ENCODE peak calls at places on chromosomes 3 and 15, in four cellular contexts. L is ovary; E is brain microvascular endothelial cell; T is CD8-positive, alpha-beta T cell. V is an unnamed sample.

GRCh38 chr3:37114251-37115145 is 59.9 kb downstream of the LRRFIP2 start:
- DNase-seq in L (no peak), E (no peak), T (no peak), V (no peak)

GRCh38 chr3:26437678-26438077 is 184.9 kb upstream of the LRRC3B start:
- DNase-seq in T (no peak), E (peak; percentile 69), L (no peak), V (no peak)

GRCh38 chr15:69815793-69816192 is 281.9 kb downstream of the TLE3 start:
- DNase-seq in E (no peak), L (no peak), T (no peak), V (no peak)

GRCh38 chr15:94582368-94582767 is 351.0 kb downstream of the MCTP2 start:
- DNase-seq in L (no peak), E (no peak), T (no peak), V (no peak)

GRCh38 chr3:72488736-72489030 is 359.6 kb downstream of the SHQ1 start:
- DNase-seq in L (no peak), E (peak; percentile 62), T (no peak), V (no peak)

GRCh38 chr3:192851821-192852352 is 65.8 kb downstream of the MB21D2 start:
- DNase-seq in L (peak; percentile 48), E (peak; percentile 33), T (no peak), V (peak; percentile 26)

GRCh38 chr3:41222012-41222411 is 22.7 kb downstream of the CTNNB1 start:
- DNase-seq in L (no peak), E (no peak), T (no peak), V (no peak)

GRCh38 chr3:176650478-176650877 is 546.8 kb downstream of the TBL1XR1 start:
- DNase-seq in T (no peak), L (no peak), E (peak; percentile 43), V (no peak)

GRCh38 chr15:68431792-68432401 is at the start of gene ITGA11:
- DNase-seq in T (no peak), L (peak; percentile 66), E (peak; percentile 66), V (no peak)

GRCh38 chr3:14550651-14551611 is 10.8 kb upstream of the GRIP2 start:
- DNase-seq in L (no peak), E (no peak), T (no peak), V (no peak)
- H3K27me3 ChIP-seq in L (no peaks in the 10 kb centered on the region), E (peaks cover 30% of the 10 kb centered on the region), T (peaks cover 3% of the 10 kb centered on the region), V (no peaks in the 10 kb centered on the region)

DNA sequence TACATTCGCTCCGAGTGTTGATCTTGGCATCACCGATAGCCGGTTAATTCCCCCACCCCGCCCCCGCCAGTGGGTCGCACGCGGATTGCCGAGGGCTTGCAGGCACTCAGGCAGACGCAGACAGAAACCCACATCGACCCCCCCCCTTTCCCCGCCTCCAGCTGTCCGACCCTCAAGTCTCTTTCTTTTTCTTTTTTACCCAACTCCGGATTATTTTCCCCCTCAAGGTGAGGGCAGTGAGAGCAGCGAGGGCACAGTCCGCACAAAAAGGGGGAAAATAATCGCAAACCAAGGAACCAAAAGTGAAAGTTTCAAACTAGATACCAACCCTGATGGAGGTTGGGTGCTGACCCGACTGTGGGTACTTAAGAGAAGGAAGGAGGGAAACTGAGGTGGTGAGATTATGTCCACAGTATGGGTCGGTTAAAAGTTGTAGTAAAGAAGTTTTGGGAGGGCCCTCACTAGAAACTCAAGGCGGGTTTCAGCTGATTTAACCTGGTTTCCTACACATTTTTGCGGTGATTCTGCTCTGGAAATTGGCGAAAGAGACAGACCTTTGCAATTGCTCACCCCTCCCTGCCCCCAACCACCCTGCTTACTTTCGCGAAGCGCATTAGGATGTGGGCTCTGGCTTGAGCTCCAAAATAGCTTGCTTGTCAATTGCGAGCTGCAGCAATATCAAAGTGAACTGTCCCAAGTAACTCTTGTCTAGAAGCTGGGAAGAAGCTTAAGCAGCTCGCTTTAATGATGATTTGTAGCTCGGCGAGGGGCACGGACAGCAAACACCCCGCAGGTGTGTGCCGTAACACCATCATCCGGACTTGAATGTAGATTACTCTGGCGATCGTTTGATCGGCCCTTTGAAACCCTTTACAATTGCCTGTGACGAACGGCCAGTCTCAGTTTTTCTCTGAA is 15.7 kb downstream of the SOX2 start:
- DNase-seq in E (no peak), T (no peak), L (no peak), V (no peak)
- H3K27me3 ChIP-seq in E (peaks cover 55% of the 10 kb centered on the region), T (peaks cover 41% of the 10 kb centered on the region), L (no peaks in the 10 kb centered on the region), V (peaks cover 71% of the 10 kb centered on the region)

GRCh38 chr3:196966526-196967401 is 1.9 kb downstream of the PIGZ start:
- DNase-seq in T (no peak), L (no peak), E (no peak), V (no peak)
- H3K27me3 ChIP-seq in T (no peaks in the 10 kb centered on the region), L (peaks cover 4% of the 10 kb centered on the region), E (peaks cover 8% of the 10 kb centered on the region), V (no peaks in the 10 kb centered on the region)

DNA sequence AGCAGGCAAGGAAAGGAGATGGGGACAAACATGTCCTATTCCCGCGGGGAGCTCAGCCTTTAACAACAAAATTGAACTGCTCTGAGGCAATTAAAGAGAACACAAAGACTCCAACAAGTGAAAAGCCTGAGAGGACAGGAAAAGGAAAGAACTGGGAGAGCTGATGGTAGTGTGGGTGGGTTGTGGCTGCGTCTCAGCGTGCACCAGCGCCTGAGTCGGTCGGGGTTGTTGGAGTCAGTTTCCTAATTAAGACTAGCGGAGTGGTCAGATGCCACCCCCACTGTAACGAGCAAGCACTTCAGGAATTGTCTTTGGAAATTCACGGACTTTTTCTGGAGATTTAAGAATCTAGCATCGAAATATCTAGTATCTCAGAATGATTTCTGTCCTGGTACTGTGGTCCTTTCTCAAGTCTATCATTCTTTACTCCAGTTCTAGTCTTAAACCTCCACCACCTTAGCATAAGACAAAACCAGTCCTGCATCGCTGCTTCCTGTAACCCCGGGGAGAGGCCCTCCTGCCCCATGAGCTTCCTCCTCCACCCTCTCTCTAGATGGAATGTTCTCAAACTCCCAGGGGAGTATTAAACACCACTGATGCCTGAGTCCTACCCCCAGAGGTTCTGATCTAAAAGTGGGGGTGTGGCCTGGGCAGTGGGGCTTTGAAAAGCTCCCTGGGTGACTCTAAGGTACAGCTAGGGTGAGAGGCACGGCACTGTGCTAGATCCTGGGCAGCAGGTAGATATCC is 104.0 kb downstream of the CYP19A1 start:
- DNase-seq in E (no peak), L (no peak), T (no peak), V (no peak)
- H3K27me3 ChIP-seq in E (no peaks in the 10 kb centered on the region), L (no peaks in the 10 kb centered on the region), T (no peaks in the 10 kb centered on the region), V (no peaks in the 10 kb centered on the region)

DNA sequence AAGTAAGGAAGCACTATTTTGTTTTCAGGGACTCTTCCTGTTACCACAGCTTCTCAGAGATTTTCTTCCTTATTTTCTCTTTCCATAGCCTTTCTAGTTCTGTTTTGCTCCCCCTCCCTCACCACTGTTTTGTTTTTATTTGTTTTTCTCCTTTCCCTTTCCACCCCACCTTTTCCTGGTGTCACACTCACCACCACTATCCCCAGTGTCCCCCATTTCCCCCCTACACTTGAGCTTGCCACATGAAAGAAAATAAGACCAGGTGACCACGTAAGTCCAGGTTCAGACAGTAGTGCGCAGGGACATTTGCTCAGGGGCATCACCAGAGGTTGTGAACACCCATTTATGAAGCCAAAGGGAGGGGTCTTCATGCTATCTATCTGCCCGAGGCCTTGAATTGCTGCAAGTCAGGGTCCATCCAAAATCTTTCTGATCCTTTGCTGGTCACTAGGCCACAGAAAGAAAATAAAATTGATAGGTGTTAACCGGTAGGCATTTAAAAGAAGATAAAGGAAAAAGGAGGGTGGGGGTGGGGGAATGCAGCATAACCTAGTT is 1.4 kb upstream of the RFTN1 start:
- DNase-seq in T (no peak), E (no peak), L (no peak), V (no peak)
- H3K27me3 ChIP-seq in T (no peaks in the 10 kb centered on the region), E (no peaks in the 10 kb centered on the region), L (no peaks in the 10 kb centered on the region), V (peaks cover 17% of the 10 kb centered on the region)

DNA sequence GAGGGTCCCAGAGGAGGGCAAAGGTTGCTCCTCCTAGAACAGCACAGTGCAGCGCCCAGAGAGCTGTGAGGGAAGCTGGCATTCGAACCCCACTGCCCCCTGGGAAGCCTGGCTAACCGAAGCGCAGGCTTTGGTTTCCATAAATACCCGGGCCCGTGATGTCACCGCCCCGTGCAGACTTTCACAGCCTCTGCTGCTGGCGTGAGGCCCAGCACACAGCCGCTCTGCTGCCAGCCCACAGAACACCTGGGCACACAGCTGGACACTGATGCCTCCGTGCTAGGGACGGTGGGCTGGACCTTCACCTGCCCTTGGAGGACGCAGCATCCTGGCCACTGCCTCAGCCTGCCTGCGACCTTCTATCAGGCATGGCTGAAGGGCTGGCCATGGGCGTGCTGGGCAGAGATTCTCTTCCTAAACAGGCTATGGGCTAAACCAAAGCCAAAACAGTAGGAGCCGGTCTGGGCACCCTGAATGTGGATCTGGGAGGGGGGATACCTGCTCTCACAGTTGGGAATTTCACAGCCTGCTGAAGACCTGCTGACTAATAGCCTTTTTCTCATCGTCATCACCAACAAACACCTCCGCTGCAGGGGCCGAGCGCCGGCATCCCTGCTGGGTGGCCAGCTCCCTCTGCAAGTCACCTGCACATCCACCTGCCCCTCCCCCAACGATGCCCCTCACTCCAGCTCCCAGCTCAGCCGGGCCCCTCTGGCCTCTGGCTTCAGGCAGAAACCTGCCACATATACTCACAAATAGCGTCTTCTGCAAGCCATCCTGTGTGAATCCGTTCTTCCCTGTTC is 789 bp downstream of the IQSEC1 start:
- DNase-seq in L (no peak), E (no peak), T (no peak), V (peak; percentile 59)
- H3K27me3 ChIP-seq in L (no peaks in the 10 kb centered on the region), E (peaks cover 43% of the 10 kb centered on the region), T (no peaks in the 10 kb centered on the region), V (no peaks in the 10 kb centered on the region)

GRCh38 chr3:143358155-143358792 is 238.7 kb downstream of the CHST2 start:
- DNase-seq in T (no peak), L (no peak), E (no peak), V (no peak)

GRCh38 chr3:143361589-143361988 is 242.0 kb downstream of the CHST2 start:
- DNase-seq in L (no peak), T (no peak), E (no peak), V (no peak)

GRCh38 chr3:143362115-143362992 is 242.8 kb downstream of the CHST2 start:
- DNase-seq in E (peak; percentile 7), L (no peak), T (no peak), V (no peak)

GRCh38 chr3:143358793-143359491 is 239.4 kb downstream of the CHST2 start:
- DNase-seq in L (no peak), E (no peak), T (no peak), V (no peak)

GRCh38 chr3:143360244-143360643 is 240.7 kb downstream of the CHST2 start:
- DNase-seq in E (no peak), T (no peak), L (no peak), V (no peak)
- H3K27me3 ChIP-seq in E (no peaks in the 10 kb centered on the region), T (no peaks in the 10 kb centered on the region), L (no peaks in the 10 kb centered on the region), V (no peaks in the 10 kb centered on the region)

GRCh38 chr3:194251891-194252560 is 99.1 kb downstream of the CPN2 start:
- DNase-seq in T (no peak), E (no peak), L (no peak), V (no peak)
- H3K27me3 ChIP-seq in T (no peaks in the 10 kb centered on the region), E (peaks cover 71% of the 10 kb centered on the region), L (no peaks in the 10 kb centered on the region), V (no peaks in the 10 kb centered on the region)

GRCh38 chr3:126253072-126253471 is 72.7 kb upstream of the ALDH1L1 start:
- DNase-seq in E (no peak), T (no peak), L (no peak), V (no peak)
- H3K27me3 ChIP-seq in E (no peaks in the 10 kb centered on the region), T (no peaks in the 10 kb centered on the region), L (no peaks in the 10 kb centered on the region), V (no peaks in the 10 kb centered on the region)

GRCh38 chr15:45134046-45134445 is 4.3 kb downstream of the DUOX1 start:
- DNase-seq in T (no peak), E (no peak), L (no peak), V (no peak)
- H3K27me3 ChIP-seq in T (peaks cover 27% of the 10 kb centered on the region), E (peaks cover 55% of the 10 kb centered on the region), L (no peaks in the 10 kb centered on the region), V (peaks cover 60% of the 10 kb centered on the region)

V was measured in dorsolateral prefrontal cortex.